ENCODE peak calls at places on chromosomes 11 and 22, in eight cellular contexts. J, F, K, D, A, L, S and I are unnamed samples.
A peak's percentile ranks its signal among the peaks of the same experiment; 100 is the strongest.

GRCh38 chr22:35399114-35399677 is 744 bp upstream of the MCM5 start:
- DNase-seq in J (no peak), F (no peak), K (no peak), D (no peak), A (no peak), L (no peak), S (no peak), I (no peak)

GRCh38 chr11:44178381-44178780 is 82.9 kb downstream of the EXT2 start:
- DNase-seq in J (no peak), F (peak; percentile 37), K (no peak), D (no peak), A (no peak), L (no peak), S (peak; percentile 30), I (peak; percentile 20)

GRCh38 chr11:35682230-35683195 is 19.9 kb downstream of the TRIM44 start:
- DNase-seq in J (no peak), F (no peak), K (no peak), D (no peak), A (peak; percentile 10), L (peak; percentile 42), S (peak; percentile 11), I (no peak)

GRCh38 chr11:27485930-27486773 is 13.6 kb upstream of the LGR4 start:
- DNase-seq in J (no peak), F (peak; percentile 64), K (peak; percentile 49), D (no peak), A (peak; percentile 75), L (peak; percentile 47), S (peak; percentile 31), I (peak; percentile 45)

GRCh38 chr22:23784215-23784732 is 2.5 kb upstream of the SMARCB1 start:
- DNase-seq in J (no peak), F (no peak), K (peak; percentile 79), D (no peak), A (no peak), L (no peak), S (peak; percentile 68), I (no peak)

GRCh38 chr11:46389450-46390330 is 1.9 kb downstream of the CHRM4 start:
- DNase-seq in J (peak; percentile 61), F (peak; percentile 90), K (peak; percentile 80), D (peak; percentile 81), A (peak; percentile 77), L (peak; percentile 80), S (no peak), I (peak; percentile 74)

GRCh38 chr11:107177106-107177477 is 158.8 kb upstream of the GUCY1A2 start:
- DNase-seq in J (no peak), F (no peak), K (no peak), D (no peak), A (no peak), L (no peak), S (no peak), I (no peak)

GRCh38 chr11:127939000-127939399 is 648.4 kb downstream of the ETS1 start:
- DNase-seq in J (no peak), F (no peak), K (no peak), D (no peak), A (no peak), L (no peak), S (no peak), I (no peak)

GRCh38 chr11:8338138-8338537 is 74.5 kb upstream of the LMO1 start:
- DNase-seq in J (peak; percentile 23), F (peak; percentile 57), K (peak; percentile 68), D (no peak), A (peak; percentile 29), L (peak; percentile 69), S (no peak), I (peak; percentile 47)

GRCh38 chr22:43409800-43410199 is 2.0 kb upstream of the MPPED1 start:
- DNase-seq in J (no peak), F (no peak), K (no peak), D (no peak), A (no peak), L (no peak), S (no peak), I (no peak)

GRCh38 chr22:43408009-43408408 is 3.8 kb upstream of the MPPED1 start:
- DNase-seq in J (no peak), F (no peak), K (no peak), D (peak; percentile 17), A (no peak), L (no peak), S (no peak), I (no peak)

GRCh38 chr22:43411040-43411919 is 534 bp upstream of the MPPED1 start:
- DNase-seq in J (no peak), F (no peak), K (no peak), D (no peak), A (no peak), L (no peak), S (no peak), I (no peak)

GRCh38 chr22:43407591-43407990 is 4.2 kb upstream of the MPPED1 start:
- DNase-seq in J (no peak), F (no peak), K (no peak), D (peak; percentile 13), A (no peak), L (no peak), S (no peak), I (no peak)

GRCh38 chr22:43409046-43409445 is 2.8 kb upstream of the MPPED1 start:
- DNase-seq in J (no peak), F (no peak), K (no peak), D (no peak), A (no peak), L (no peak), S (no peak), I (no peak)
- H3K27me3 ChIP-seq in J (no peaks in the 10 kb centered on the region), F (peaks cover 58% of the 10 kb centered on the region), K (peaks cover 3% of the 10 kb centered on the region), D (no peaks in the 10 kb centered on the region), A (peaks cover 34% of the 10 kb centered on the region), L (no peaks in the 10 kb centered on the region), S (peaks cover 35% of the 10 kb centered on the region), I (peaks cover 49% of the 10 kb centered on the region)

GRCh38 chr11:129374993-129375721 is 491 bp upstream of the BARX2 start:
- DNase-seq in J (peak; percentile 61), F (peak; percentile 46), K (peak; percentile 77), D (no peak), A (peak; percentile 9), L (peak; percentile 35), S (no peak), I (no peak)

GRCh38 chr11:129375731-129376657 is at the start of gene BARX2:
- DNase-seq in J (peak; percentile 49), F (peak; percentile 89), K (peak; percentile 79), D (no peak), A (peak; percentile 47), L (peak; percentile 82), S (peak; percentile 50), I (no peak)

GRCh38 chr11:129374081-129374992 is 1.3 kb upstream of the BARX2 start:
- DNase-seq in J (no peak), F (peak; percentile 33), K (peak; percentile 31), D (no peak), A (no peak), L (no peak), S (no peak), I (no peak)

GRCh38 chr11:129372609-129373488 is 2.8 kb upstream of the BARX2 start:
- DNase-seq in J (no peak), F (peak; percentile 25), K (no peak), D (no peak), A (no peak), L (no peak), S (no peak), I (no peak)

GRCh38 chr11:129373489-129373953 is 2.1 kb upstream of the BARX2 start:
- DNase-seq in J (no peak), F (no peak), K (no peak), D (no peak), A (no peak), L (no peak), S (no peak), I (no peak)
- H3K4me3 ChIP-seq in J (no peak overlapping the region), F (peak overlapping the region; percentile 32), K (peak overlapping the region; percentile 11), D (no peak overlapping the region), A (no peak overlapping the region), L (peak overlapping the region; percentile 51), S (peak overlapping the region; percentile 38), I (peak overlapping the region; percentile 38)

GRCh38 chr11:68083517-68083916 is 37.7 kb downstream of the CHKA start:
- DNase-seq in J (no peak), F (no peak), K (no peak), D (no peak), A (no peak), L (no peak), S (no peak), I (no peak)

GRCh38 chr11:68077617-68078592 is 39.1 kb downstream of the TCIRG1 start:
- DNase-seq in J (no peak), F (no peak), K (peak; percentile 37), D (no peak), A (no peak), L (no peak), S (no peak), I (no peak)

GRCh38 chr11:68076371-68077042 is 37.7 kb downstream of the TCIRG1 start:
- DNase-seq in J (no peak), F (peak; percentile 42), K (peak; percentile 44), D (no peak), A (peak; percentile 23), L (no peak), S (no peak), I (no peak)

GRCh38 chr11:68081691-68082090 is 39.5 kb downstream of the CHKA start:
- DNase-seq in J (peak; percentile 74), F (no peak), K (peak; percentile 85), D (no peak), A (no peak), L (no peak), S (peak; percentile 36), I (no peak)

GRCh38 chr11:68082478-68082877 is 38.7 kb downstream of the CHKA start:
- DNase-seq in J (no peak), F (no peak), K (no peak), D (no peak), A (no peak), L (no peak), S (no peak), I (no peak)
- H3K27ac ChIP-seq in J (peak overlapping the region; percentile 29), F (no peak overlapping the region), K (peak overlapping the region; percentile 50), D (no peak overlapping the region), A (no peak overlapping the region), L (no peak overlapping the region), S (no peak overlapping the region), I (no peak overlapping the region)

GRCh38 chr22:38523479-38523878 is 17.4 kb upstream of the DDX17 start:
- DNase-seq in J (no peak), F (no peak), K (no peak), D (no peak), A (no peak), L (no peak), S (no peak), I (no peak)
- H3K27me3 ChIP-seq in J (no peaks in the 10 kb centered on the region), F (no peaks in the 10 kb centered on the region), K (no peaks in the 10 kb centered on the region), D (no peaks in the 10 kb centered on the region), A (peaks cover 2% of the 10 kb centered on the region), L (no peaks in the 10 kb centered on the region), S (no peaks in the 10 kb centered on the region), I (peaks cover 6% of the 10 kb centered on the region)